ENCODE peak calls at places on chromosome 22, in six cellular contexts. T, K, J, A, D and S are unnamed samples.
A peak's percentile ranks its signal among the peaks of the same experiment; 100 is the strongest.

GRCh38 chr22:32606181-32606580 is 131.6 kb downstream of the FBXO7 start:
- DNase-seq in A (no peak), D (no peak), T (no peak), K (no peak), J (no peak), S (no peak)

GRCh38 chr22:20742764-20743163 is 31.1 kb upstream of the SERPIND1 start:
- DNase-seq in J (no peak), A (no peak), D (no peak), T (no peak), K (no peak), S (no peak)

GRCh38 chr22:20267441-20268288 is 453 bp downstream of the RTN4R start:
- DNase-seq in J (no peak), A (no peak), D (no peak), K (peak; percentile 35), T (no peak), S (peak; percentile 4)

GRCh38 chr22:31818481-31819392 is 64.9 kb downstream of the DEPDC5 start:
- DNase-seq in J (peak; percentile 86), T (no peak), D (peak; percentile 23), A (no peak), K (no peak), S (no peak)

GRCh38 chr22:49235463-49236300 is 592.0 kb downstream of the BRD1 start:
- DNase-seq in D (no peak), A (no peak), K (no peak), J (no peak), T (no peak), S (no peak)

GRCh38 chr22:47088480-47089145 is 326.2 kb downstream of the TBC1D22A start:
- DNase-seq in D (no peak), J (no peak), K (no peak), A (no peak), T (no peak), S (no peak)

GRCh38 chr22:49934144-49934890 is 15.9 kb downstream of the CRELD2 start:
- DNase-seq in K (peak; percentile 56), T (no peak), J (no peak), A (peak; percentile 40), D (no peak), S (no peak)

GRCh38 chr22:43829904-43830851 is 18.1 kb upstream of the EFCAB6 start:
- DNase-seq in T (peak; percentile 45), D (no peak), K (no peak), A (no peak), J (peak; percentile 6), S (no peak)

GRCh38 chr22:28620244-28620922 is 59.3 kb downstream of the TTC28 start:
- DNase-seq in A (no peak), J (no peak), T (peak; percentile 10), D (no peak), K (no peak), S (no peak)

GRCh38 chr22:37023743-37024338 is 4.3 kb downstream of the MPST start:
- DNase-seq in A (no peak), T (no peak), D (no peak), J (no peak), K (no peak), S (no peak)

GRCh38 chr22:49507607-49508292 is 319.9 kb downstream of the BRD1 start:
- DNase-seq in D (no peak), J (no peak), K (no peak), A (no peak), T (no peak), S (no peak)

GRCh38 chr22:47197735-47198500 is 435.5 kb downstream of the TBC1D22A start:
- DNase-seq in A (no peak), T (no peak), D (no peak), K (no peak), J (no peak), S (no peak)

GRCh38 chr22:43216738-43217137 is 29.8 kb upstream of the TTLL12 start:
- DNase-seq in K (no peak), D (no peak), J (no peak), T (no peak), A (no peak), S (no peak)

GRCh38 chr22:50306753-50307749 is at the start of gene PLXNB2:
- DNase-seq in D (peak; percentile 54), K (peak; percentile 82), J (peak; percentile 77), T (peak; percentile 87), A (peak; percentile 11), S (peak; percentile 11)

GRCh38 chr22:46604306-46604690 is 15.9 kb upstream of the GRAMD4 start:
- DNase-seq in K (no peak), A (no peak), T (no peak), J (peak; percentile 50), D (no peak), S (no peak)

GRCh38 chr22:24697141-24697540 is 77.4 kb downstream of the PIWIL3 start:
- DNase-seq in D (no peak), J (no peak), A (no peak), K (no peak), T (no peak), S (no peak)

GRCh38 chr22:48869788-48870187 is 957.9 kb downstream of the BRD1 start:
- DNase-seq in D (no peak), T (no peak), A (no peak), K (no peak), J (no peak), S (no peak)

GRCh38 chr22:46568102-46568809 is 30.8 kb upstream of the CELSR1 start:
- DNase-seq in J (no peak), T (no peak), A (no peak), K (no peak), D (no peak), S (no peak)

GRCh38 chr22:31588970-31589675 is 72.9 kb downstream of the PISD start:
- DNase-seq in D (no peak), J (no peak), T (no peak), A (no peak), K (no peak), S (no peak)

GRCh38 chr22:44931077-44931540 is 78.7 kb downstream of the PHF21B start:
- DNase-seq in K (no peak), A (no peak), D (peak; percentile 2), T (peak; percentile 8), J (no peak), S (no peak)

GRCh38 chr22:41289681-41290080 is 3.7 kb upstream of the RANGAP1 start:
- DNase-seq in A (no peak), D (no peak), J (no peak), T (no peak), K (no peak), S (no peak)

GRCh38 chr22:46195487-46196165 is 45.3 kb downstream of the PPARA start:
- DNase-seq in T (no peak), K (no peak), D (no peak), J (no peak), A (no peak), S (no peak)

GRCh38 chr22:42553475-42554361 is at the start of gene SERHL2:
- DNase-seq in D (peak; percentile 79), A (peak; percentile 84), T (peak; percentile 71), J (peak; percentile 76), K (peak; percentile 86), S (peak; percentile 60)

GRCh38 chr22:39301108-39301507 is 18.3 kb downstream of the RPL3 start:
- DNase-seq in A (no peak), T (no peak), D (no peak), K (no peak), J (peak; percentile 55), S (no peak)

GRCh38 chr22:23754220-23754919 is at the start of gene VPREB3:
- DNase-seq in K (no peak), D (no peak), T (no peak), A (no peak), J (no peak), S (no peak)

GRCh38 chr22:20251491-20251890 is 16.6 kb downstream of the RTN4R start:
- DNase-seq in T (no peak), D (no peak), J (no peak), A (no peak), K (no peak), S (no peak)

GRCh38 chr22:32590556-32590955 is 115.9 kb downstream of the FBXO7 start:
- DNase-seq in A (no peak), J (peak; percentile 90), T (peak; percentile 36), D (peak; percentile 65), K (no peak), S (no peak)

GRCh38 chr22:33438273-33438672 is 380.1 kb upstream of the SYN3 start:
- DNase-seq in A (no peak), T (peak; percentile 78), J (peak; percentile 67), K (no peak), D (peak; percentile 73), S (no peak)

GRCh38 chr22:25566812-25567211 is 2.3 kb downstream of the GRK3 start:
- DNase-seq in A (no peak), D (no peak), T (no peak), J (no peak), K (no peak), S (no peak)

GRCh38 chr22:17968126-17968525 is 56.2 kb downstream of the MICAL3 start:
- DNase-seq in K (no peak), A (no peak), D (no peak), J (no peak), T (no peak), S (no peak)

GRCh38 chr22:40204331-40205116 is 26.8 kb downstream of the TNRC6B start:
- DNase-seq in D (peak; percentile 69), A (no peak), T (peak; percentile 59), K (peak; percentile 30), J (peak; percentile 75), S (no peak)

GRCh38 chr22:23574371-23574811 is 5.7 kb downstream of the IGLL1 start:
- DNase-seq in A (no peak), K (no peak), D (no peak), J (no peak), T (no peak), S (no peak)

GRCh38 chr22:32079110-32080089 is 36.3 kb downstream of the SLC5A1 start:
- DNase-seq in K (no peak), J (peak; percentile 58), D (peak; percentile 67), T (peak; percentile 77), A (no peak), S (peak; percentile 35)

GRCh38 chr22:45290410-45290936 is 5.7 kb downstream of the UPK3A start:
- DNase-seq in K (peak; percentile 88), D (no peak), A (no peak), T (peak; percentile 25), J (peak; percentile 71), S (no peak)